ENCODE peak calls at places on chromosomes 13 and 19, in four cellular contexts. E, P, B and W are unnamed samples. For H3K4me1, the result is how much of the 10 kb centered on the place peaks cover.

GRCh38 chr13:31588331-31588730 is 151.0 kb upstream of the RXFP2 start:
- DNase-seq in E (no peak), P (no peak), B (no peak), W (no peak)

GRCh38 chr13:99548448-99548847 is 47.2 kb downstream of the TM9SF2 start:
- DNase-seq in E (no peak), P (no peak), B (no peak), W (no peak)

GRCh38 chr13:36919833-36920611 is at the start of gene SMAD9:
- DNase-seq in E (peak), P (peak), B (peak), W (peak)

GRCh38 chr13:104740616-104741222 is 1674.5 kb upstream of the SLC10A2 start:
- DNase-seq in E (no peak), P (peak), B (no peak), W (no peak)

GRCh38 chr19:15841875-15842569 is 26.6 kb upstream of the OR10H1 start:
- DNase-seq in E (no peak), P (no peak), B (no peak), W (no peak)

GRCh38 chr13:62512194-62513141 is 1096.8 kb upstream of the PCDH20 start:
- DNase-seq in E (peak), P (no peak), B (peak), W (no peak)

GRCh38 chr13:96141032-96141431 is 51.1 kb downstream of the HS6ST3 start:
- DNase-seq in E (no peak), P (no peak), B (no peak), W (no peak)

GRCh38 chr13:99596180-99596579 is 94.9 kb downstream of the TM9SF2 start:
- DNase-seq in E (no peak), P (no peak), B (no peak), W (no peak)

GRCh38 chr13:79485014-79485441 is 4.1 kb downstream of the NDFIP2 start:
- DNase-seq in E (no peak), P (no peak), B (peak), W (no peak)

GRCh38 chr13:59088716-59089115 is 1075.0 kb downstream of the DIAPH3 start:
- DNase-seq in E (no peak), P (no peak), B (no peak), W (no peak)

GRCh38 chr19:58097783-58098681 is at the start of gene ZSCAN18:
- DNase-seq in E (peak), P (peak), B (peak), W (peak)

GRCh38 chr19:54271106-54271505 is 9.8 kb downstream of the LILRB2 start:
- DNase-seq in E (no peak), P (no peak), B (peak), W (no peak)

GRCh38 chr13:71477735-71478134 is 389.3 kb downstream of the DACH1 start:
- DNase-seq in E (no peak), P (no peak), B (no peak), W (no peak)

GRCh38 chr19:11448410-11448809 is 13.0 kb downstream of the PRKCSH start:
- DNase-seq in E (no peak), P (no peak), B (no peak), W (no peak)

GRCh38 chr13:21670883-21671792 is at the start of gene FGF9:
- DNase-seq in E (peak), P (peak), B (peak), W (peak)

GRCh38 chr13:95462801-95463200 is 89.7 kb upstream of the CLDN10 start:
- DNase-seq in E (no peak), P (no peak), B (no peak), W (no peak)

GRCh38 chr13:92769064-92769463 is 457.5 kb upstream of the GPC6 start:
- DNase-seq in E (no peak), P (no peak), B (no peak), W (no peak)

GRCh38 chr13:111387945-111388600 is 67.6 kb downstream of the TEX29 start:
- DNase-seq in E (no peak), P (no peak), B (no peak), W (no peak)

GRCh38 chr19:48844472-48844871 is 8.2 kb upstream of the HSD17B14 start:
- DNase-seq in E (no peak), P (no peak), B (no peak), W (no peak)

DNA sequence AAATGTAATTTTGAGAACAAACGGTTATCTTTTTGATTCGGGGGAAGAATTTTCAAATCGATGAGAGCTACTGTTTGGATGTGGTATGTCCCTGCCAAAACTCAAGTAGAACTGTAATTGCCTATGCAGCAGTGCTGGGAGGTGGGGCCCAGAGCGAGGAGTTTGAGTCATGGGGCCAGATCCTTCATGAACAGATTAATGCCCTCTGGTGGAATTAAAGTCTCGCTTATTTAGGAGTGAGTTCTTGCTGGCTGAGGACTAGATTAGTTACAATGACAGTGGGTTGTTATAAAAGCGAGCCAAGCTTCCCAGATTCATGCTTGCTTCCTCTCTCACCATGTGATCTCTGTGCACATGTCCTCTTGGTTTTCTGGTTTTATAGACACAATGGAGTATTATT is 11.8 kb upstream of the PRR20A start:
- DNase-seq in E (no peak), P (no peak), B (no peak), W (no peak)
- TF ChIP-seq CTCF in E (no peak), P (no peak), B (no peak), W (no peak)

DNA sequence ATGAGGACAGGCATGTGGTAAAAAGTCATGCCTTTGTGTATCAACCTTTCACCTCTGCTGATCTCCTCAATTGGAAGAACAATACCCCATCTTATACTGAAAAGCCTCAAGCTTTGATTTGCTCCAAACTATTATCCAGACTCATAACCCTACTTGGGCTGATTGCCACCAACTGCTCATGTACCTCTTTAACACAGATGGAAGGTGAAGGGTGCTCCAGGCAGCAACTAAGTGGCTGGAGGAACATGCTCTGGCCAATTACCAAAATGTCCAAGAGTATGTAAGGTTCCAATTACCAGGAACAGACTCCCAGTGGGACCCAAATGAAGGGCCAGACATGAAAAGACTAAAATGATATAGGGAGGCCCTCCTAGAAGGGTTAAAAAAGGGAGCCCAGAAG is 78.3 kb downstream of the ZNF486 start:
- DNase-seq in E (no peak), P (no peak), B (no peak), W (no peak)
- H3K4me1 ChIP-seq in E (under half), P (under half), B (under half), W (under half)

DNA sequence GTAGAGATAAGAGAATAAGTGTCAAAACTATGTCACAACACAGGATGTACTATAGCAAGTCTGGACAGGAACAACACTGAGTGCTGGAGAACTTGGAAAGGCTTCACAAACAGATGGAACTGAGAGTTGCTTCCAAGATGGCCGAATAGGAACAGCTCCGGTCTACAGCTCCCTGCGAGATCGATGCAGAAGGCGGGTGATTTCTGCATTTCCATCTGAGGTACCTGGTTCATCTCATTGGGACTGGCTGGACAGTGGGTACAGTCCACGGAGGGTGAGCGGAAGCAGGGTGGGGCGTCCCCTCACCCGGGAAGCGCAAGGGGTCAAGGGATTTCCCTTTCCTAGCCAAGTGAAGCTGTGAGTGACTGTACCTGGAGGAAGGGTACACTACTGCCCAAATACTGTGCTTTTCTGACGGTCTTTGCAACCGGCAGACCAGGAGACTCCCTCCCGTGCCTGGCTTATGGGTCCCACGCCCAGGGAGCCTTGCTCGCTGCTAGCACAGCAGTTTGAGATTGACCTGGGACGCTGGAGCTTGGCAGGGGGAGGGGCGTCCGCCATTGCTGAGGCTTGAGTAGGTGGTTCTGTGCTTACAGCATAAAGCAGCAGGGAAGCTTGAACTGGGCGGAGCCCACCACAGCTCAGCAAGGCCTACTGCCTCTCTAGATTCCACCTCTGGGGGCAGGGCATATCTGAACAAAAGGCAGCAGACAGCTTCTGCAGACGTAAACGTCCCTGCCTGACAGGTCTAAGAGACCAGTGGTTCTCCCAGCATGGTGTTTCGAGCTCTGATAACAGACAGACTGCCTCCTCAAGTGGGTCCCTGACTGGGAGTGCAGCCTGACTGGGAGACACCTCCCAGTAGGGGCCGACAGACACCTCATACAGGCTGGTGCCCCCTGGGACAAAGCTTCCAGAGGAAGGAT is 46.0 kb downstream of the USP12 start:
- DNase-seq in E (no peak), P (no peak), B (no peak), W (no peak)
- TF ChIP-seq CTCF in E (no peak), P (no peak), B (no peak), W (no peak)

DNA sequence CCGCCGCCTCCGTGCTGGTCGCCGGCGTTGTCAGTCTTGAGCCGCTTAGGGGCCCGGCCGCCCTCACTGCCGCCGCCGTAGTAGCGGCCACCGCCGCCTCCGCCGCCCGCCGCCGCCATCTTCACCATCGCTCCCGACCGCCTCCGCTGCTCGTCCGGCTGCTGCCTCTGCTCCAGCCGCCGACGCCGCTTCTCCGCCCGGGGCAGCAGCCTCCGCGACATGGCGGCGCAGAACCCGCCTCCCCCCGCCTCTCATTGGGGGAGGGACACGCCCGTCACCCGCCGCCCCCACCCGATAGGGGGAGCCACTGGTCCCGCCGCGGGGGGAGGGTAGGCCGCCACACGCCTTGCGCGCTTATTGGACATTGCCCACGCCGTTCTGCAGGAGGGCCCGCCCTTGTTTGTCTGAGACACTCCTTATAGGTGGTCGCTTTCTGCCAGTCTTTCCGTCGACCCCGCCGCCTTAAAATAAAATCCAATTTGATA is at the start of gene HNRNPL:
- DNase-seq in E (peak), P (peak), B (no peak), W (no peak)
- H3K4me1 ChIP-seq in E (under half), P (under half), B (under half), W (half or more)

DNA sequence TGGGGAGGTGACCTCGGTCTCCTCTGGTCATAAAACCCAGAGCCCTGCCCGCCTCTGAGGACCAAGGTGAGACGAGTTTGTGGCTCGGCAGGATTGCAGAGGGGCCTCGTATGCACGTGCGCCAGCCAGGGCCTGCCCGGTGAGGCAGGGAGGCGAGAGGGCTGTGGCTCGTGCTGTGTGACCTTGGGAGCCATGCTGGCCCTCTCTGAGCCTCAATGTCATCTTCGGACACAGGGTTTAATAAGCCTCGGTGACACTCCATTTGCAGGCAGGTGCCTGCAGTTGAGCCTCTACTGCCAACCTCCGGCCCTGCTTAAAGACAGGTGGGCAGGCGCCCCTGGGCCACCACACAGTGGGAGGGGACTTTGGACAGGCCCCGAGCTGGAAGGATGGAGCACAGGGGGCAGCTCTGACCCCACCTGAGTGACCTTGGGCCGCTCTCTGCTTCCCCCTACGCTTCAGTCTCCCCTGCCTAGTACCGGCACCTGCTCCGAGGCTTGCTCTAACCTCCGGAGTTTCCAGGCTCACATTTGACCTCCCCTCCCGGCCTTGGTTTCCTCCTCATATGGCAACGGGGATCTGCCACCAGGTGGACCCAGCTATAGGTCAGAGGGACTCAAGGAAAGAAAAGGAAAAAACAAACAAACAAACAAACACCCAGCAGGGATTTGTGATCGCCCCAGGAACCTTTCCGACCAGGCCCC is 3.2 kb downstream of the ZBTB7A start:
- DNase-seq in E (peak), P (no peak), B (no peak), W (no peak)
- TF ChIP-seq CTCF in E (no peak), P (no peak), B (no peak), W (no peak)

DNA sequence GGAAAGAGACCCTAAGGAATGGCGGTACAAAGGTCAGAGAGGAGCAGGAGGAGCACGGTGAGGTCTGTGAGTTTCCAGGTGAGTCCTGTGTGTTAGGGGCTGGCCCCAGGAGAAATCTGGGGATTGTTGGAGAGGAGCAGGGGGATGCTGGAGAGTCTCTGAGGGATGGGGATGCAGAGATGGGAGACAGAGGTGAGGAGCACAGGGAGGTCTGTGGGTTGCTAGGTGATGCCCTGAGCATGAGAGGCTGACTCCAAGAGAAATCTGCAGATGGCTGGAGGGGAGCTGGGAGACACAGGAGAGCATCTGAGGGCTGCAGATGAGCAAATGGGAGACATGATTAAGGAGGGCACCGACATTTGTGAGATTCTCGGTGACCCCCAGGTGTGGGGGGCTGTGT is 4.1 kb upstream of the ZNF229 start:
- DNase-seq in E (no peak), P (no peak), B (no peak), W (no peak)
- H3K4me1 ChIP-seq in E (under half), P (under half), B (under half), W (under half)

GRCh38 chr19:897442-898039 is 4.3 kb downstream of the RNU6-9 start:
- DNase-seq in E (no peak), P (no peak), B (no peak), W (no peak)
- TF ChIP-seq CTCF in E (no peak), P (no peak), B (no peak), W (no peak)